ENCODE peak calls at places on chromosomes 1 and 21, in nine cellular contexts. M is neural progenitor cell, Y is left ventricle myocardium inferior, K is RWPE1, E is ascending aorta, I is HCT116, F is Peyer's patch, N is prostate gland, J is adrenal gland. O is an unnamed sample.

GRCh38 chr1:44713321-44713781 is 17.6 kb downstream of the RNU5D-1 start:
- DNase-seq in M (no peak), F (peak), N (no peak), K (no peak), I (no peak), J (no peak), E (no peak), Y (no peak), O (no peak)

GRCh38 chr1:219467524-219467923 is 145.4 kb downstream of the ZC3H11B start:
- DNase-seq in Y (no peak), J (no peak), N (no peak), F (no peak), M (no peak), K (no peak), E (no peak), I (no peak), O (no peak)

GRCh38 chr1:62396871-62397270 is 40.0 kb upstream of the USP1 start:
- DNase-seq in M (no peak), J (no peak), Y (no peak), E (no peak), N (no peak), K (no peak), I (no peak), F (no peak), O (no peak)

GRCh38 chr1:155007253-155007828 is 4.7 kb downstream of the ZBTB7B start:
- DNase-seq in Y (peak), J (peak), E (no peak), K (no peak), I (no peak), N (peak), F (no peak), M (no peak), O (no peak)

GRCh38 chr1:114979278-114979891 is 50.2 kb upstream of the TSHB start:
- DNase-seq in K (peak), E (no peak), F (peak), M (peak), Y (peak), I (peak), N (peak), J (peak), O (peak)

GRCh38 chr1:229221106-229222019 is 49.5 kb upstream of the RAB4A start:
- DNase-seq in M (no peak), K (no peak), I (no peak), J (no peak), F (no peak), N (peak), Y (no peak), E (no peak), O (no peak)

GRCh38 chr1:17603091-17603841 is 63.8 kb downstream of the ARHGEF10L start:
- DNase-seq in N (no peak), K (no peak), I (no peak), Y (no peak), J (peak), E (no peak), F (no peak), M (no peak), O (no peak)

GRCh38 chr1:235843458-235843857 is 23.2 kb downstream of the LYST start:
- DNase-seq in N (no peak), K (peak), J (no peak), M (peak), E (no peak), F (no peak), Y (no peak), I (peak), O (no peak)

GRCh38 chr1:226309398-226310122 is 596 bp upstream of the LIN9 start:
- DNase-seq in J (peak), E (no peak), M (peak), N (no peak), Y (peak), K (peak), F (no peak), I (no peak), O (no peak)

GRCh38 chr1:203117611-203118575 is 9.6 kb upstream of the ADORA1 start:
- DNase-seq in J (peak), Y (peak), E (no peak), I (peak), K (peak), N (peak), M (peak), F (peak), O (no peak)

GRCh38 chr1:203505526-203506189 is 11.7 kb downstream of the OPTC start:
- DNase-seq in F (no peak), E (no peak), J (no peak), I (no peak), Y (no peak), K (no peak), M (no peak), N (no peak), O (no peak)

GRCh38 chr1:41672173-41672572 is 187.7 kb upstream of the EDN2 start:
- DNase-seq in K (peak), N (peak), M (no peak), J (no peak), Y (no peak), F (no peak), E (no peak), I (peak), O (no peak)

GRCh38 chr1:958823-959729 is at the start of gene NOC2L:
- DNase-seq in M (peak), K (peak), F (peak), I (no peak), E (peak), Y (peak), N (peak), J (peak), O (peak)

GRCh38 chr1:236332092-236332758 is 50.5 kb upstream of the ERO1B start:
- DNase-seq in K (no peak), N (no peak), M (no peak), Y (no peak), E (no peak), J (no peak), F (no peak), I (no peak), O (no peak)

GRCh38 chr1:28508435-28508754 is 2.6 kb downstream of the RCC1 start:
- DNase-seq in F (no peak), J (no peak), M (peak), K (no peak), E (no peak), N (no peak), Y (no peak), I (no peak), O (no peak)

GRCh38 chr1:212471286-212471685 is 38.6 kb downstream of the NENF start:
- DNase-seq in F (no peak), K (no peak), I (no peak), Y (no peak), N (no peak), E (no peak), M (no peak), J (no peak), O (no peak)

GRCh38 chr1:80825067-80825466 is 975.7 kb upstream of the ADGRL2 start:
- DNase-seq in J (no peak), F (no peak), N (no peak), M (no peak), Y (no peak), K (no peak), I (no peak), E (no peak), O (no peak)

GRCh38 chr1:143553627-143554026 is 418.2 kb downstream of the FAM72C start:
- DNase-seq in N (no peak), M (no peak), I (no peak), J (no peak), F (no peak), K (no peak), Y (no peak), E (no peak), O (no peak)

GRCh38 chr1:162011337-162012012 is 12.2 kb downstream of the OLFML2B start:
- DNase-seq in M (no peak), K (no peak), E (no peak), J (no peak), Y (peak), F (no peak), N (no peak), I (no peak), O (no peak)

GRCh38 chr1:23816932-23817331 is 8.3 kb downstream of the HMGCL start:
- DNase-seq in F (no peak), K (no peak), N (no peak), I (no peak), E (no peak), J (no peak), Y (no peak), M (no peak), O (no peak)

GRCh38 chr1:8211620-8212442 is 106.1 kb upstream of the SLC45A1 start:
- DNase-seq in K (peak), M (no peak), J (peak), I (peak), F (no peak), Y (no peak), E (peak), N (no peak), O (no peak)

GRCh38 chr1:174990382-174990999 is 9.3 kb upstream of the CACYBP start:
- DNase-seq in K (peak), M (no peak), E (no peak), Y (no peak), I (no peak), N (peak), J (no peak), F (no peak), O (no peak)

GRCh38 chr1:51506537-51506936 is 12.5 kb downstream of the EPS15 start:
- DNase-seq in M (no peak), E (no peak), K (no peak), Y (no peak), N (no peak), F (no peak), I (no peak), J (no peak), O (no peak)

GRCh38 chr1:162666006-162666645 is 33.9 kb downstream of the DDR2 start:
- DNase-seq in I (no peak), N (no peak), M (no peak), K (no peak), Y (no peak), J (no peak), E (no peak), F (no peak), O (no peak)

GRCh38 chr21:44397431-44398031 is 44.1 kb downstream of the TRPM2 start:
- DNase-seq in F (no peak), M (no peak), K (no peak), Y (no peak), E (no peak), I (no peak), J (peak), N (no peak), O (no peak)

DNA sequence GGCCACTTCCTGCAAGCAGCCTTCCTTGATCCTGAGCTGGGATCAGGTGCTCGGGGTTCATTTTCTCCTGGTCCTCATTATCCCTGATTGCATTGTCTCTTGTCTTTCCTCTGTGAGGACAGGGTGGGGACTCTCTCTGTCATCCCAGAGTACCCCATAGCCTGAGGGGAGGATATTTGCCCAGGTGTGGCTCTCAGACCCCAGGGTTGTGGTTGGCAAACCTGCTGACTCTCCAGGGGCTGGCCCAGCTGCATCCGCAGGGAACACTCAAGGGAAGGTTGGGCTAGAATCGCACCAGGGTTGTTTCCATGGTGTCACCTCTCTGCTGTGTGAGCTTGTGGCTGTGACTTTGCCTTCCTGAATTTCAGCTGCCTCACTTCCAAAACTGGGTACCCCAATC is 276.8 kb upstream of the C1orf174 start:
- DNase-seq in M (no peak), J (peak), I (no peak), E (no peak), F (no peak), K (no peak), Y (no peak), N (no peak), O (no peak)
- H3K27ac ChIP-seq in M (no peak), J (no peak), I (no peak), E (no peak), F (no peak), K (no peak), Y (no peak), N (no peak), O (no peak)

GRCh38 chr1:186974774-186975181 is 146.0 kb downstream of the PLA2G4A start:
- DNase-seq in I (no peak), F (no peak), K (peak), J (no peak), N (no peak), E (no peak), M (no peak), Y (no peak), O (no peak)

GRCh38 chr1:186980400-186980799 is 151.7 kb downstream of the PLA2G4A start:
- DNase-seq in Y (no peak), F (no peak), E (no peak), M (no peak), K (no peak), N (no peak), I (no peak), J (no peak), O (no peak)

GRCh38 chr1:186976700-186977099 is 148.0 kb downstream of the PLA2G4A start:
- DNase-seq in Y (no peak), M (no peak), I (no peak), K (no peak), E (no peak), F (no peak), N (no peak), J (no peak), O (no peak)

GRCh38 chr1:186978596-186979556 is 150.1 kb downstream of the PLA2G4A start:
- DNase-seq in N (no peak), I (no peak), M (no peak), K (no peak), E (no peak), Y (no peak), J (no peak), F (no peak), O (no peak)

GRCh38 chr1:186977266-186977957 is 148.7 kb downstream of the PLA2G4A start:
- DNase-seq in N (no peak), Y (no peak), I (no peak), K (no peak), J (no peak), E (no peak), F (no peak), M (no peak), O (no peak)
- H3K27ac ChIP-seq in N (no peak), Y (no peak), I (no peak), K (no peak), J (no peak), E (no peak), F (no peak), M (no peak), O (no peak)

DNA sequence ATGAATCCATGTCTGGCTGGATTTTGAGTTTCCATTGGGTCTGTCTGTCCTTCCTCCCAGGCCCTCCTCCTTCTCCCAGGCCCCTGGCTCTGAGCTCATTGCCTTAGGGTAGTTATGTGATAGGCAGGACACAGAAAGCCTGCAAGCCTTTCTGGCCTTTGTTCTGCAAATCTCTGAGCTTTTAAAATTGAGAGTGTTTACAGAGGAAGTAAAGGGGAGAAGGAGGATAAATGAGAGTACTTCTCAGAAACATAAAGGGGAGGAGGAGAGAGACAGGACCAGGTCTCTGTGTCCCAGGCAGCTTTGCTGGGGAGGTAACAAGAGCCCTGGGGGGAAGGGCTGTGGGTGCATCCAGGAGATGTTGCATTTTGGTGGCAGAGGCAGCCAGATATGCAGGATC is 126.7 kb downstream of the FOXD2 start:
- DNase-seq in I (no peak), M (no peak), J (no peak), N (no peak), F (no peak), K (no peak), E (no peak), Y (no peak), O (no peak)
- H3K27ac ChIP-seq in I (no peak), M (no peak), J (no peak), N (no peak), F (no peak), K (no peak), E (no peak), Y (no peak), O (no peak)

DNA sequence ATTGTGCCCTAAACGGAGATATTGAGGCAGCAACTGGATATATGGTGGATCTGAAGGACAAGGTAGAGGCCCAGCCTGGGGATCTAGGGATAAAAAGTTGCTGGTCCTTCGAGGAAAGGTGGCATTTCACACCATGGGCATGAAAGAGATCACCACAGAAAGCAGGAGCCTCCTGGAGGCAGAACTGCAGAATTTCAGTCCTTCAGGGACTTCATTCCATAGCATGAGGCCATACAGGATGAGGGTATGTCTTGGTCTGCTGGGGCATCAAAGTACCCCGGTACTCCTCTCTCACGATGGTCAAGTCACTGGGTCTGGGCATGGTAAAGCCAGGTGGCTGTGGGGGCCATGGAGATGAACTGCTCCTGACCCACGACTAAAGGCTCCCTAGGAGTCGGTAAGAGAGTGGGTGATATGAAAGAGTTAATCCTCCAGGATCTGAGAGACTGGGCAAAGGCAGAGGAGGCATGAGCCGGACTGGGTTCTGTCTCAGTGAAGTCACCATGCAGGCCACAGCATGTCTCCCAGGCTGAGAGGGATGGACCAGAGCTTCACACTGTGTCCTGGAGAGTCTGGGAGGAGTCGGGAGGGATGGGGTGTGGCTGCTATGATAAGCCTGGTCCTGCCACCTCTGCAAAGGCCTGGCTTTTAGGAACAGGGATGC is 5.8 kb upstream of the SPRR5 start:
- DNase-seq in Y (no peak), F (no peak), N (no peak), I (no peak), J (no peak), E (no peak), K (peak), M (no peak), O (no peak)
- H3K27ac ChIP-seq in Y (no peak), F (no peak), N (no peak), I (no peak), J (no peak), E (no peak), K (peak), M (no peak), O (no peak)

DNA sequence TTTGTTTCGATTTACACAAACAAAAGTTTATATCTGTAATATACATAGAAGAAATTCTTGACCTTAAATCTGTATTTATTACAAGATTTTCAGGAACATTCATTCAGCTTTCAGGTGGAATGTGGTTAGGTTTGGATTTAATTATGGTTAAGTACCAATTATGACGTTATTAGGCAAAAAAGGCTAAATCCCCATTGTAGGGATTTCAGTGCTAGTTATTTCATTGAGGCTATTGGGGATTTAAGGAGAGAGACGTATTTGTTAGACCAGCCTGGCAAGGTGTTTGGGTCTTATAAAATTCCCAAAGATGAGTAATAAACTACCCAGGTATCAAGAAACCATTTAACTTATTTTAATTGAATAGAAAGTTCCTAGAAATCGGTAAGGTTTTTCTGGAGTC is 26.0 kb downstream of the PRKAA2 start:
- DNase-seq in N (no peak), E (no peak), Y (no peak), F (no peak), M (no peak), I (no peak), J (no peak), K (no peak), O (no peak)
- H3K27ac ChIP-seq in N (no peak), E (no peak), Y (no peak), F (no peak), M (no peak), I (no peak), J (no peak), K (no peak), O (no peak)

DNA sequence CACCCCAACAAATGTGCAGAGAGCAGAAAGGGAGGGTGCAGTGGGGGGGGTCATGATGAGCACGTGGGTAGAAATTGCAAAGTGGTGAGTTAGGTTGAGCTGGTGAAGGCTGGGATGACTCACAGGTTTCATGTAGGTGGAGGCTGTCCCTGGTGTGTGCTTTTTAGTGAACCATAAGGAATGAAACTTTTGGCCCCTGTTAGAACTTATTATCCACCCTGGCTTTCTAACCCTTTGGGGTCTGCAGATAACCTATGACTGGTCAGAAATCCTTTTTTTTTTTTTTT is 46.9 kb downstream of the DOP1B start:
- DNase-seq in E (no peak), J (peak), F (no peak), K (peak), I (peak), Y (no peak), N (no peak), M (no peak), O (no peak)
- H3K27ac ChIP-seq in E (no peak), J (no peak), F (no peak), K (peak), I (peak), Y (peak), N (no peak), M (no peak), O (no peak)

DNA sequence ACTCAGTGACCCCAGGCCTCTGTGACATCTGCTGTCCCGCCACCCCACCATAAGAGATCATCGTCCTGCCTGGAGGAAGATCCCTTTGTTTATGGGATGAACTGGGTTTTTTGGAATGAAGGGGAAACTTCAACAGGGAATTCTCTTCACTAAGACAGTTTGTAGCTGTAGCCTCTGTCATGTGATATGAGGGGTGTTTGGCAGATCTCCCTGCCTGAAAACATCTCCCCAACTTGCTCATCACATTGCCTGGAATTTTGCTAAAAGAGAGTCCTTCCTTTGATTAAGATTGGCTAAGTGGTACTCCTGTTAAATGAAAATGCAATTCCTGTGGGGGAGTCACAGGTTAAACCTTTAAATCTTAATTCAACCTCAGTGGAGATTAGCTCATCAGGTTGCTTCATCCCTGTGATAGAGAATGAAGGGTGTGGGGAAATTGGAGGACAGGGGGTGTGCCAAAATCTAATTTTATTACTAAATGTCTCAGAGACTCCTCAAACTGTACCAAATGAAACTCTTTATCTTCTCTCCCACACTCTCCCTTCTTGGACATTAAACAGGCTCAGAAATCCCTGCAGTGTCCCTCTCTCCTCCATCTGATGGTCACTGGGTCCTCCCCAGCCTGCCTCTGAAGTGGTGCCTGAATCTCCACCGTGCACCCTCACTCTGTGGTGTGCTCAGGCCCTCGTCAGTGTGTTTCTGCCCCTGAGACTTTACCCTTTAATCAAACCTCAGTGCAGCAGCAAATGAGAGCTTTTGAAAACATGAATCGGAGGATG is 54.8 kb downstream of the IER5 start:
- DNase-seq in J (no peak), F (no peak), N (no peak), M (no peak), K (no peak), E (no peak), Y (no peak), I (no peak), O (no peak)
- H3K27ac ChIP-seq in J (no peak), F (no peak), N (no peak), M (no peak), K (no peak), E (no peak), Y (no peak), I (no peak), O (no peak)